ENCODE peak calls at places on chromosomes 7 and 10, in seven cellular contexts. F is A549; Y is cardiac muscle cell; I is stimulated activated CD4-positive, alpha-beta T cell treated with anti-CD3 and anti-CD28 coated beads, Interleukin-2, amount 100 ng/mL, for 48 hours; D is T47D; U is H7; N is tibial nerve. L is an unnamed sample.
A peak's percentile ranks its signal among the peaks of the same experiment; 100 is the strongest.

GRCh38 chr7:155145477-155146255 is 75.5 kb downstream of the HTR5A start:
- DNase-seq in F (no peak), Y (no peak), I (no peak), D (no peak), U (no peak), N (no peak), L (no peak)

GRCh38 chr10:132265878-132266496 is 41.8 kb downstream of the STK32C start:
- DNase-seq in F (no peak), Y (no peak), I (no peak), D (peak; percentile 69), U (peak; percentile 52), N (no peak), L (no peak)

GRCh38 chr10:72784551-72785421 is 92.8 kb downstream of the MCU start:
- DNase-seq in F (peak; percentile 26), Y (peak; percentile 57), I (no peak), D (peak; percentile 60), U (peak; percentile 18), N (peak; percentile 30), L (no peak)

GRCh38 chr10:87058171-87058570 is 36.5 kb downstream of the GLUD1 start:
- DNase-seq in F (no peak), Y (no peak), I (no peak), D (no peak), U (no peak), N (no peak), L (no peak)

GRCh38 chr10:115996031-115996430 is 277.0 kb downstream of the GFRA1 start:
- DNase-seq in F (no peak), Y (no peak), I (no peak), D (no peak), U (peak; percentile 42), N (no peak), L (no peak)

GRCh38 chr7:29375641-29376562 is 181.3 kb downstream of the CHN2 start:
- DNase-seq in F (peak; percentile 5), Y (no peak), I (no peak), D (no peak), U (no peak), N (no peak), L (no peak)

GRCh38 chr10:97759157-97759980 is 12.4 kb downstream of the SFRP5 start:
- DNase-seq in F (peak; percentile 80), Y (peak; percentile 89), I (peak; percentile 40), D (peak; percentile 74), U (peak; percentile 96), N (peak; percentile 55), L (peak; percentile 43)

GRCh38 chr7:69620063-69620462 is 21.8 kb downstream of the AUTS2 start:
- DNase-seq in F (no peak), Y (no peak), I (no peak), D (no peak), U (no peak), N (no peak), L (no peak)

GRCh38 chr7:25832456-25832855 is 319.5 kb upstream of the NFE2L3 start:
- DNase-seq in F (no peak), Y (no peak), I (no peak), D (no peak), U (no peak), N (no peak), L (no peak)

GRCh38 chr7:22723171-22723601 is 3.8 kb upstream of the IL6 start:
- DNase-seq in F (no peak), Y (peak; percentile 46), I (no peak), D (peak; percentile 16), U (no peak), N (peak; percentile 46), L (no peak)

GRCh38 chr7:35647171-35647574 is 47.8 kb downstream of the HERPUD2 start:
- DNase-seq in F (no peak), Y (peak; percentile 38), I (no peak), D (no peak), U (peak; percentile 42), N (no peak), L (no peak)